ENCODE peak calls at places on chromosomes 1 and 21, in nine cellular contexts. P is CD4-positive, CD25-positive, alpha-beta regulatory T cell; N is bronchial epithelial cell; G is adrenal gland; E is astrocyte of the spinal cord; L is iPS DF 6.9; K is heart right ventricle; W is psoas muscle; V is thoracic aorta. O is an unnamed sample.

GRCh38 chr1:53508991-53509663 is 49.9 kb downstream of the DMRTB1 start:
- DNase-seq in P (no peak), N (peak; percentile 24), G (peak; percentile 52), E (no peak), L (no peak), K (peak; percentile 8), W (no peak), V (no peak), O (peak; percentile 49)

GRCh38 chr1:214427871-214428277 is 123.5 kb downstream of the PTPN14 start:
- DNase-seq in P (peak; percentile 96), N (peak; percentile 99), G (no peak), E (peak; percentile 95), L (no peak), K (no peak), W (no peak), V (no peak), O (no peak)

GRCh38 chr1:110615548-110616130 is 9.5 kb upstream of the KCNA2 start:
- DNase-seq in P (peak; percentile 84), N (peak; percentile 67), G (peak; percentile 68), E (peak; percentile 53), L (no peak), K (peak; percentile 48), W (peak; percentile 38), V (no peak), O (peak; percentile 81)

GRCh38 chr1:157124855-157125254 is 13.3 kb downstream of the ETV3 start:
- DNase-seq in P (no peak), N (no peak), G (no peak), E (no peak), L (no peak), K (no peak), W (no peak), V (no peak), O (no peak)

GRCh38 chr1:233440952-233441401 is 113.5 kb downstream of the MAP3K21 start:
- DNase-seq in P (peak; percentile 50), N (peak; percentile 68), G (peak; percentile 35), E (peak; percentile 70), L (peak; percentile 58), K (no peak), W (no peak), V (no peak), O (peak; percentile 20)

GRCh38 chr1:5304702-5305101 is 650.3 kb downstream of the AJAP1 start:
- DNase-seq in P (no peak), N (no peak), G (no peak), E (no peak), L (no peak), K (no peak), W (no peak), V (no peak), O (no peak)

GRCh38 chr21:35227774-35228173 is 178.7 kb upstream of the RUNX1 start:
- DNase-seq in P (no peak), N (no peak), G (no peak), E (no peak), L (no peak), K (no peak), W (peak; percentile 58), V (no peak), O (no peak)

GRCh38 chr21:21897275-21897883 is 899.2 kb downstream of the NCAM2 start:
- DNase-seq in P (no peak), N (peak; percentile 81), G (no peak), E (peak; percentile 17), L (no peak), K (no peak), W (no peak), V (no peak), O (no peak)

GRCh38 chr1:217425528-217425927 is 205.4 kb downstream of the GPATCH2 start:
- DNase-seq in P (no peak), N (no peak), G (no peak), E (no peak), L (no peak), K (no peak), W (no peak), V (no peak), O (no peak)

GRCh38 chr1:217432339-217432738 is 198.6 kb downstream of the GPATCH2 start:
- DNase-seq in P (no peak), N (peak; percentile 48), G (no peak), E (no peak), L (no peak), K (no peak), W (no peak), V (no peak), O (no peak)

GRCh38 chr1:217433664-217434063 is 197.2 kb downstream of the GPATCH2 start:
- DNase-seq in P (no peak), N (no peak), G (no peak), E (no peak), L (no peak), K (no peak), W (no peak), V (no peak), O (no peak)

GRCh38 chr1:217435159-217435558 is 195.7 kb downstream of the GPATCH2 start:
- DNase-seq in P (no peak), N (no peak), G (no peak), E (no peak), L (no peak), K (no peak), W (no peak), V (no peak), O (no peak)

DNA sequence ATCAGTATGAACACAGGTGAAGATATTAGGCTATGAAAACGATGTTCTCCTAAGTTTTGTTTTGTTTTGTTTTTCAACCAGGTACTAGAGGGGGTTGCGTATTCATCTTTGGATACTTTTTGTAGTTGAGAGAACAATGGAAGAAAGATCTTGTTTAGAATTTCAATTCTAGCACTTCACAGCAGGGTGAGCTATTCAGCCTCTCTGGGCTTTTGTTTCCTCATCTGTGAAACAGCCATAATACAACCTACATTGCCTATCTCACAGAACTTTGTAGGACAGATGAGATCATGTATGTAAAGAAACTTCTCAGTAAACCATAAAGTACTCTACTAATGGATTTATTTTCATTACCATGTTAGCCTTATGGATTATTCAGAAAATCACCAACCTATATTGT is 199.5 kb downstream of the GPATCH2 start:
- DNase-seq in P (peak; percentile 1), N (peak; percentile 10), G (no peak), E (no peak), L (no peak), K (no peak), W (no peak), V (no peak), O (no peak)
- H3K4me3 ChIP-seq in P (no peak overlapping the region), N (no peak overlapping the region), G (no peak overlapping the region), E (no peak overlapping the region), L (no peak overlapping the region), K (no peak overlapping the region), W (no peak overlapping the region), V (no peak overlapping the region), O (no peak overlapping the region)

GRCh38 chr1:162138599-162139397 is 69.3 kb downstream of the NOS1AP start:
- DNase-seq in P (no peak), N (no peak), G (no peak), E (no peak), L (no peak), K (no peak), W (no peak), V (no peak), O (no peak)

GRCh38 chr1:162138107-162138506 is 68.6 kb downstream of the NOS1AP start:
- DNase-seq in P (no peak), N (no peak), G (no peak), E (no peak), L (no peak), K (no peak), W (no peak), V (no peak), O (no peak)

GRCh38 chr1:162136760-162137537 is 67.5 kb downstream of the NOS1AP start:
- DNase-seq in P (no peak), N (peak; percentile 80), G (peak; percentile 27), E (peak; percentile 76), L (no peak), K (no peak), W (no peak), V (no peak), O (no peak)

GRCh38 chr1:162141273-162142023 is 72.0 kb downstream of the NOS1AP start:
- DNase-seq in P (no peak), N (peak; percentile 80), G (no peak), E (peak; percentile 12), L (no peak), K (no peak), W (no peak), V (no peak), O (no peak)

DNA sequence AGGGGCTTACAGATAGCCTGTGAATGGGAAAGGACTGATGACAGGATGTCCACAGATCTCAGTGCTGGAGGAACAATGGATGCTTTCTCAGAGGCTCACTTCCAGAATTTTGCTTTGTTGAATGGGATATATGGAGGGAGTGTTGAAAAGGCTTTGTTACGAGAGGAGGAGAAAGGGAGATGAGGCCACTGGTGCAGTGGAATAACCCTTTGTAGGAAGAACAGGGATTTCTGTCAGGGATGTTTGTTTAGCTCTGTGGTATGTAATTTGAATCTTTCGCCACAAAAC is 69.9 kb downstream of the NOS1AP start:
- DNase-seq in P (no peak), N (no peak), G (no peak), E (no peak), L (no peak), K (no peak), W (no peak), V (no peak), O (no peak)
- H3K4me3 ChIP-seq in P (no peak overlapping the region), N (no peak overlapping the region), G (no peak overlapping the region), E (no peak overlapping the region), L (no peak overlapping the region), K (no peak overlapping the region), W (no peak overlapping the region), V (no peak overlapping the region), O (no peak overlapping the region)

GRCh38 chr1:234610582-234611152 is 689 bp upstream of the IRF2BP2 start:
- DNase-seq in P (peak; percentile 91), N (peak; percentile 84), G (peak; percentile 96), E (peak; percentile 96), L (no peak), K (peak; percentile 97), W (peak; percentile 96), V (peak; percentile 77), O (peak; percentile 92)

GRCh38 chr1:234608026-234608719 is 1.8 kb downstream of the IRF2BP2 start:
- DNase-seq in P (peak; percentile 91), N (peak; percentile 92), G (peak; percentile 91), E (peak; percentile 92), L (no peak), K (peak; percentile 70), W (peak; percentile 79), V (peak; percentile 74), O (peak; percentile 96)

GRCh38 chr1:234608720-234609527 is 1.1 kb downstream of the IRF2BP2 start:
- DNase-seq in P (peak; percentile 76), N (no peak), G (no peak), E (peak; percentile 65), L (no peak), K (peak; percentile 62), W (peak; percentile 65), V (no peak), O (peak; percentile 89)

GRCh38 chr1:234610061-234610581 is at the start of gene IRF2BP2:
- DNase-seq in P (peak; percentile 87), N (no peak), G (peak; percentile 83), E (peak; percentile 85), L (no peak), K (peak; percentile 85), W (peak; percentile 85), V (no peak), O (peak; percentile 79)

DNA sequence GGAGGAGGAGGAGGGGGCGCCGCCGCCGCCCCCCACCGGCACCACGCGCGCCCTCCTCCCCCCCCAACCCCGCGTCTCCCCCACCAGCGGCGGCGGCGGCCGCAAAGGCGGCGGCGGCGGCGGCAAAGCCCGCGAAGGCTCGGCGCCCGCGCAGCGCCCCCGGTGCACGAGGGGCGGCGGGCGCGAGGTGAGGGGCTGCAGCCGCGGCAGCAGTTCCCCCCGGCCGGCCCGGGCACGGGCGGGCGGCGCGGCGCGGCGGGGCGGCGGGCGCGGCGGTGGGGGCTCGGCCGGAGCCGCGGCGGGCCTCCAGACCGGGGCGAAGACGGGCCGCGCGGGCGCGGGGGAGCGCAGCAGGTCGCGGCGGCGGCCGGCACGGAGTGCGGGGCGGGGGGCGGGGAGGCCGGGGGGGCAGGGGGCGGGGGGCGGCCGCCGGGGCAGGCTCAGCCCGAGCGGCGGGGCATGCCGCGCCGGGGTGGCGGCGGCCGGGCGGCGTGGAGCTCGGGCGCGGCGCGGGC is 393 bp downstream of the IRF2BP2 start:
- DNase-seq in P (no peak), N (no peak), G (no peak), E (no peak), L (no peak), K (peak; percentile 37), W (peak; percentile 34), V (no peak), O (no peak)
- H3K4me3 ChIP-seq in P (no peak overlapping the region), N (peak overlapping the region; percentile 71), G (no peak overlapping the region), E (peak overlapping the region; percentile 82), L (peak overlapping the region; percentile 82), K (peak overlapping the region; percentile 90), W (peak overlapping the region; percentile 90), V (peak overlapping the region; percentile 87), O (peak overlapping the region; percentile 85)

DNA sequence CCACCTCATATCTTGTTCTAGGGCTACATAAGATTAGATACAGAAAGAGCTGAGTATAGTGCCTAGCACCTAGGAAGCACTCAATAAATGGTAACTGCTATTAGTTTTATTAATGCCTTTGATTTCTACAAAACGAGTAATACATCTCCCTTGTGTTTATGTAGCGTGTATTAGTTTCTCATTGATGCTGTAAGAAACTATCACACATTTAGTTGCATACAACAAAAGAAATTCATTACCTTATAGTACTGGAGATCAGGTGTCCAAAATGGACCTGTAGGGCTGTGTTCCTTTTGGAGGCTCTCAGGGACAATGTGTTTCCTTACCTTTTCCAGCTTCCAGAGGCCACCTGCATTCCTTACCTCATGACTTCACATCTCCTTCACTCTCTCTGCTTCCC is 961 bp upstream of the ERO1B start:
- DNase-seq in P (no peak), N (no peak), G (no peak), E (no peak), L (no peak), K (no peak), W (no peak), V (no peak), O (no peak)
- H3K4me3 ChIP-seq in P (peak overlapping the region; percentile 89), N (no peak overlapping the region), G (no peak overlapping the region), E (no peak overlapping the region), L (no peak overlapping the region), K (peak overlapping the region; percentile 95), W (peak overlapping the region; percentile 84), V (peak overlapping the region; percentile 89), O (no peak overlapping the region)

O was measured in lower leg skin.